ENCODE peak calls at places on chromosomes 7 and 10, in nine cellular contexts. T, L, I, U, E, A, Z, W and P are unnamed samples.
A peak's percentile ranks its signal among the peaks of the same experiment; 100 is the strongest.

GRCh38 chr7:116592445-116592844 is 67.6 kb downstream of the CAV1 start:
- DNase-seq in T (no peak), L (no peak), I (no peak), U (no peak), E (no peak), A (no peak), Z (no peak), W (no peak), P (no peak)

GRCh38 chr7:52447781-52448180 is 587.7 kb upstream of the POM121L12 start:
- DNase-seq in T (no peak), L (no peak), I (no peak), U (no peak), E (no peak), A (peak; percentile 68), Z (no peak), W (no peak), P (no peak)

GRCh38 chr10:123858039-123858740 is 33.4 kb downstream of the CPXM2 start:
- DNase-seq in T (no peak), L (no peak), I (no peak), U (peak; percentile 73), E (no peak), A (no peak), Z (peak; percentile 78), W (peak; percentile 40), P (no peak)

GRCh38 chr10:48652344-48652743 is 32.3 kb upstream of the WDFY4 start:
- DNase-seq in T (no peak), L (no peak), I (no peak), U (no peak), E (no peak), A (no peak), Z (no peak), W (no peak), P (no peak)

GRCh38 chr10:130360826-130361311 is 224.7 kb downstream of the GLRX3 start:
- DNase-seq in T (no peak), L (no peak), I (no peak), U (no peak), E (no peak), A (no peak), Z (no peak), W (peak; percentile 84), P (no peak)

GRCh38 chr7:112399501-112399900 is 50.8 kb upstream of the IFRD1 start:
- DNase-seq in T (no peak), L (no peak), I (no peak), U (no peak), E (no peak), A (no peak), Z (peak; percentile 35), W (no peak), P (no peak)

GRCh38 chr7:140285938-140286337 is 109.2 kb upstream of the KDM7A start:
- DNase-seq in T (no peak), L (no peak), I (no peak), U (no peak), E (no peak), A (no peak), Z (no peak), W (no peak), P (no peak)

GRCh38 chr10:88157981-88158465 is 294.6 kb downstream of the PTEN start:
- DNase-seq in T (no peak), L (no peak), I (peak; percentile 23), U (peak; percentile 43), E (no peak), A (no peak), Z (peak; percentile 90), W (no peak), P (no peak)

GRCh38 chr10:132341781-132342180 is 9.8 kb downstream of the LRRC27 start:
- DNase-seq in T (no peak), L (no peak), I (no peak), U (no peak), E (no peak), A (no peak), Z (no peak), W (no peak), P (no peak)

GRCh38 chr10:7787150-7787856 is 490 bp downstream of the KIN start:
- DNase-seq in T (peak; percentile 23), L (peak; percentile 4), I (peak; percentile 18), U (peak; percentile 26), E (no peak), A (no peak), Z (peak; percentile 76), W (no peak), P (peak; percentile 55)

GRCh38 chr10:7788640-7789335 is 811 bp downstream of the ATP5F1C start:
- DNase-seq in T (peak; percentile 8), L (peak; percentile 12), I (peak; percentile 41), U (peak; percentile 38), E (no peak), A (peak; percentile 27), Z (peak; percentile 68), W (peak; percentile 34), P (peak; percentile 56)

GRCh38 chr10:7789390-7789789 is 1.4 kb downstream of the ATP5F1C start:
- DNase-seq in T (no peak), L (no peak), I (no peak), U (no peak), E (no peak), A (peak; percentile 12), Z (peak; percentile 56), W (peak; percentile 63), P (no peak)

GRCh38 chr10:7792541-7792940 is 4.6 kb downstream of the ATP5F1C start:
- DNase-seq in T (no peak), L (no peak), I (no peak), U (no peak), E (no peak), A (peak; percentile 10), Z (no peak), W (no peak), P (no peak)

GRCh38 chr10:7787857-7788639 is at the start of the genes ATP5F1C and KIN:
- DNase-seq in T (peak; percentile 97), L (peak; percentile 95), I (peak; percentile 97), U (peak; percentile 99), E (peak; percentile 86), A (peak; percentile 85), Z (peak; percentile 98), W (peak; percentile 98), P (peak; percentile 98)
- H3K9me2 ChIP-seq in T (no peaks in the 10 kb centered on the region), L (no peaks in the 10 kb centered on the region), I (no peaks in the 10 kb centered on the region), U (no peaks in the 10 kb centered on the region), E (no peaks in the 10 kb centered on the region), A (no peaks in the 10 kb centered on the region), Z (no peaks in the 10 kb centered on the region), W (no peaks in the 10 kb centered on the region), P (no peaks in the 10 kb centered on the region)

GRCh38 chr7:149803551-149804074 is 30.2 kb upstream of the ZNF467 start:
- DNase-seq in T (no peak), L (no peak), I (no peak), U (no peak), E (no peak), A (no peak), Z (no peak), W (no peak), P (no peak)

GRCh38 chr7:149804106-149804505 is 30.7 kb upstream of the ZNF467 start:
- DNase-seq in T (no peak), L (no peak), I (no peak), U (no peak), E (no peak), A (no peak), Z (no peak), W (no peak), P (no peak)

GRCh38 chr7:149801002-149801566 is 27.7 kb upstream of the ZNF467 start:
- DNase-seq in T (no peak), L (no peak), I (no peak), U (no peak), E (no peak), A (no peak), Z (no peak), W (no peak), P (no peak)

GRCh38 chr7:149801816-149802215 is 28.4 kb upstream of the ZNF467 start:
- DNase-seq in T (no peak), L (no peak), I (no peak), U (no peak), E (no peak), A (no peak), Z (no peak), W (no peak), P (no peak)

DNA sequence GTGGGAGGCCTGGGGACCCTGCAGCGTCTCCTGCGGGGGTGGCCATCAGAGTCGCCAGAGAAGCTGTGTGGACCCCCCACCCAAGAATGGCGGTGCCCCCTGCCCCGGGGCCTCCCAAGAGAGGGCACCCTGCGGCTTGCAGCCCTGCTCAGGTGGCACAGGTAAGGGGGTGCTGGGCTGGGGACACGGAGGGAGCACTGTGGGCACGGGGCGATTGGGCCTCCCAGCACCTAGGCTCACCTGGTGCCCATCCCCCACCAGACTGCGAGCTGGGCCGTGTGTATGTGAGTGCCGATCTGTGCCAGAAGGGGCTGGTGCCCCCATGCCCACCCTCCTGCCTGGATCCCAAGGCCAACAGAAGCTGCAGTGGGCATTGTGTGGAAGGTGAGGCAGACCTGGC is 29.6 kb upstream of the ZNF467 start:
- DNase-seq in T (no peak), L (no peak), I (no peak), U (no peak), E (no peak), A (no peak), Z (no peak), W (no peak), P (no peak)
- H3K9me2 ChIP-seq in T (no peaks in the 10 kb centered on the region), L (no peaks in the 10 kb centered on the region), I (no peaks in the 10 kb centered on the region), U (no peaks in the 10 kb centered on the region), E (no peaks in the 10 kb centered on the region), A (no peaks in the 10 kb centered on the region), Z (no peaks in the 10 kb centered on the region), W (no peaks in the 10 kb centered on the region), P (no peaks in the 10 kb centered on the region)

GRCh38 chr10:100315603-100316002 is 14.4 kb downstream of the PKD2L1 start:
- DNase-seq in T (no peak), L (no peak), I (no peak), U (no peak), E (no peak), A (no peak), Z (no peak), W (no peak), P (no peak)

GRCh38 chr10:100319736-100320135 is 10.3 kb downstream of the PKD2L1 start:
- DNase-seq in T (no peak), L (no peak), I (no peak), U (no peak), E (no peak), A (no peak), Z (no peak), W (no peak), P (no peak)

DNA sequence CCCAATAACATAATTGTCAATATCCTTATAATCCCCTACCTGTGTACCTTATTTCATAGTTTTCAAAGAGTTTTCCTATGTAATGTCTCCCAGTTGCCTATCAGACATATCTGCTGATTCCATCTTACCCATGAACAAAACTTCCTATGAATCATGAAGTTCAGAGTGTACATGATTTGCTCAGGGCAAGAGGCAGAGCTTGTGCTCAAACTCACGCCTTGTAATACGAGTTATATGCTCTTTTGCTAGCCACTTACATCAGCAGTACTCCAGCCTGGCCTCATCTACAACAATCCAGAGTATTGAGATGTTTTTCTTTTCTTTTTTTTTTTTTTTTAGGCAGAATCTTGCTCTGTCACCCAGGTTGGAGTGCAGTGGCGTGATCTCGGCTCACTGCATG is 11.8 kb downstream of the PKD2L1 start:
- DNase-seq in T (no peak), L (no peak), I (no peak), U (no peak), E (no peak), A (no peak), Z (no peak), W (no peak), P (no peak)
- H3K9me2 ChIP-seq in T (no peaks in the 10 kb centered on the region), L (no peaks in the 10 kb centered on the region), I (no peaks in the 10 kb centered on the region), U (no peaks in the 10 kb centered on the region), E (no peaks in the 10 kb centered on the region), A (no peaks in the 10 kb centered on the region), Z (no peaks in the 10 kb centered on the region), W (no peaks in the 10 kb centered on the region), P (no peaks in the 10 kb centered on the region)

DNA sequence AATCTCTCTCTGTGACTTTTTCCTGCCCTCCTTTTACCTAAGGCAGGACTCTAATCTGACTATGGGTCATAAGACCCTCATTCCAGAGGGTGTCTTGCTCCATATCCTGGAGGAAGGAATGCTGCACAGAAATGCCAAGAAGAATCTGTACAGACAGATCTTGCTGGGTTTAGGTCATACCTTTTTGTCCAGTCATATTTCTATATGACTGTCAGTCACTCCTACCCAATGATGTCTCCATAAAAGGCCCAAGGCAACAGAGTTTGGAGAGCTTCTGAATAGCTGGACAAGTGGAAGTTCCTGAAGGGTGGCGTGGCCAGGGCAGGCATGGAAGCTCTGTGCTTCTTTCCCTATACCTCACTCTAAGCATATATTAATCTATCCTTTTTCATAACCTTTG is 47.5 kb downstream of the FEZF1 start:
- DNase-seq in T (no peak), L (no peak), I (no peak), U (no peak), E (no peak), A (no peak), Z (no peak), W (no peak), P (no peak)
- H3K9me2 ChIP-seq in T (no peaks in the 10 kb centered on the region), L (no peaks in the 10 kb centered on the region), I (no peaks in the 10 kb centered on the region), U (no peaks in the 10 kb centered on the region), E (no peaks in the 10 kb centered on the region), A (no peaks in the 10 kb centered on the region), Z (no peaks in the 10 kb centered on the region), W (no peaks in the 10 kb centered on the region), P (no peaks in the 10 kb centered on the region)